ENCODE peak calls at places on chromosomes 7 and 10, in nine cellular contexts. L, C, W, X, T, R, Y, V and O are unnamed samples.

GRCh38 chr7:84043661-84044191 is 150.9 kb downstream of the SEMA3A start:
- DNase-seq in R (no peak), X (no peak), W (no peak), C (no peak), V (no peak), T (no peak), L (no peak), Y (no peak), O (peak; percentile 46)

GRCh38 chr7:16636533-16637173 is 8.9 kb downstream of the ANKMY2 start:
- DNase-seq in Y (no peak), T (no peak), C (no peak), X (no peak), V (no peak), L (peak; percentile 50), W (no peak), R (no peak), O (peak; percentile 85)

GRCh38 chr7:43508434-43508833 is 74.5 kb upstream of the STK17A start:
- DNase-seq in R (no peak), V (no peak), T (no peak), L (no peak), X (no peak), Y (no peak), W (no peak), C (no peak), O (no peak)

GRCh38 chr10:11403116-11403515 is 208.3 kb downstream of the USP6NL start:
- DNase-seq in Y (no peak), T (no peak), R (no peak), C (no peak), X (no peak), L (no peak), W (peak; percentile 48), V (no peak), O (no peak)

GRCh38 chr7:158056761-158057160 is 530.9 kb downstream of the PTPRN2 start:
- DNase-seq in Y (no peak), C (no peak), W (no peak), L (no peak), T (no peak), X (peak; percentile 37), V (no peak), R (peak; percentile 17), O (no peak)

GRCh38 chr10:100009283-100009792 is 409 bp downstream of the DNMBP start:
- DNase-seq in V (peak; percentile 64), C (peak; percentile 47), Y (no peak), L (peak; percentile 51), X (peak; percentile 65), R (no peak), T (no peak), W (no peak), O (peak; percentile 48)

GRCh38 chr7:8260871-8261707 is 878 bp downstream of the ICA1 start:
- DNase-seq in T (peak; percentile 20), W (no peak), L (no peak), R (peak; percentile 64), V (peak; percentile 27), X (peak; percentile 82), Y (peak; percentile 46), C (peak; percentile 22), O (no peak)

GRCh38 chr10:75803816-75804576 is 372.6 kb downstream of the LRMDA start:
- DNase-seq in L (no peak), T (no peak), Y (no peak), X (no peak), W (no peak), V (no peak), R (peak; percentile 68), C (no peak), O (no peak)

GRCh38 chr7:23076774-23077173 is 28.8 kb upstream of the KLHL7 start:
- DNase-seq in T (no peak), X (no peak), V (no peak), C (no peak), L (no peak), W (no peak), Y (no peak), R (no peak), O (no peak)

GRCh38 chr7:44706788-44707557 is 41.7 kb upstream of the ZMIZ2 start:
- DNase-seq in Y (no peak), X (no peak), V (no peak), L (no peak), C (no peak), T (no peak), R (peak; percentile 41), W (no peak), O (no peak)

GRCh38 chr10:31101123-31101522 is 69.5 kb upstream of the ZNF438 start:
- DNase-seq in X (no peak), W (peak; percentile 39), Y (peak; percentile 94), L (peak; percentile 95), R (no peak), V (peak; percentile 35), T (no peak), C (no peak), O (peak; percentile 67)

GRCh38 chr7:51351661-51352060 is 35.1 kb upstream of the COBL start:
- DNase-seq in Y (no peak), X (no peak), C (no peak), V (no peak), W (no peak), R (no peak), L (peak; percentile 4), T (no peak), O (peak; percentile 24)

GRCh38 chr7:107039199-107039900 is 5.2 kb upstream of the PRKAR2B start:
- DNase-seq in W (no peak), T (no peak), X (no peak), C (no peak), V (no peak), Y (no peak), R (no peak), L (no peak), O (no peak)

GRCh38 chr7:25862993-25863726 is 288.8 kb upstream of the NFE2L3 start:
- DNase-seq in X (no peak), L (peak; percentile 25), V (no peak), R (no peak), C (no peak), Y (no peak), W (no peak), T (no peak), O (no peak)

GRCh38 chr7:101717986-101718746 is 89.1 kb upstream of the MYL10 start:
- DNase-seq in T (no peak), L (peak; percentile 36), Y (no peak), V (no peak), R (no peak), W (no peak), C (no peak), X (no peak), O (no peak)
- H3K4me3 ChIP-seq in T (no peak overlapping the region), L (no peak overlapping the region), Y (no peak overlapping the region), V (no peak overlapping the region), R (no peak overlapping the region), W (no peak overlapping the region), C (no peak overlapping the region), X (no peak overlapping the region), O (no peak overlapping the region)

GRCh38 chr7:57425969-57426628 is 23.9 kb upstream of the ZNF716 start:
- DNase-seq in T (no peak), L (no peak), W (no peak), Y (no peak), C (no peak), R (no peak), X (no peak), V (no peak), O (no peak)
- TF ChIP-seq CTCF in T (no peak), L (peak; percentile 13), W (peak; percentile 22), Y (peak; percentile 7), C (no peak), R (peak; percentile 16), X (peak; percentile 21), V (no peak), O (peak; percentile 20)

GRCh38 chr7:71517940-71518339 is 386.0 kb downstream of the GALNT17 start:
- DNase-seq in V (no peak), L (no peak), R (no peak), T (no peak), C (no peak), X (no peak), W (no peak), Y (no peak), O (no peak)
- H3K4me3 ChIP-seq in V (no peak overlapping the region), L (no peak overlapping the region), R (no peak overlapping the region), T (no peak overlapping the region), C (no peak overlapping the region), X (no peak overlapping the region), W (no peak overlapping the region), Y (no peak overlapping the region), O (no peak overlapping the region)

DNA sequence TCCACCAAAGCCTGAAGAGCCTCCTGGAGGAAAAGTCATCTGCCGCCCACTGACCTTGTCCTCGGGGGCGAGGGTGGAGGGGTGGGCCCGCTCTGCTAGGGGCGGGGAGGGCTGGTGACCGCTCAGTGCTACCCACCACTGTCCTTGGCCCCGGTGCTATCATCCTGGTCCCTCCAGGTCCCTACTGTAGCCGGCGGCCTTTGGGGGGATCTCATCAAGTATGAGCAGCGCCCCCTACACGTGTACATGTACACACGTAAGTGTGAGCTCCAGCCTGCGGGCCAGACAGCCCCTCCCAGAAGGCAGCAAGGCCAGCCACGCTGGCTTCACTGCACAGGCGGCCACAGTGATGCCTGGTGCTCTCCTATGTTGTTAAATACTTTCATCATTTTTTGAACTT is 19.6 kb downstream of the TTYH3 start:
- DNase-seq in C (no peak), V (no peak), W (no peak), T (peak; percentile 58), L (no peak), X (no peak), Y (no peak), R (no peak), O (no peak)
- TF ChIP-seq CTCF in C (no peak), V (no peak), W (no peak), T (peak; percentile 32), L (no peak), X (no peak), Y (no peak), R (no peak), O (no peak)

GRCh38 chr7:155373359-155374273 is 75.9 kb downstream of the INSIG1 start:
- DNase-seq in X (no peak), W (no peak), T (peak; percentile 55), Y (no peak), V (no peak), C (no peak), R (no peak), L (peak; percentile 10), O (peak; percentile 26)
- H3K4me3 ChIP-seq in X (peak overlapping the region; percentile 35), W (no peak overlapping the region), T (no peak overlapping the region), Y (no peak overlapping the region), V (peak overlapping the region; percentile 37), C (no peak overlapping the region), R (peak overlapping the region; percentile 18), L (no peak overlapping the region), O (peak overlapping the region; percentile 31)

DNA sequence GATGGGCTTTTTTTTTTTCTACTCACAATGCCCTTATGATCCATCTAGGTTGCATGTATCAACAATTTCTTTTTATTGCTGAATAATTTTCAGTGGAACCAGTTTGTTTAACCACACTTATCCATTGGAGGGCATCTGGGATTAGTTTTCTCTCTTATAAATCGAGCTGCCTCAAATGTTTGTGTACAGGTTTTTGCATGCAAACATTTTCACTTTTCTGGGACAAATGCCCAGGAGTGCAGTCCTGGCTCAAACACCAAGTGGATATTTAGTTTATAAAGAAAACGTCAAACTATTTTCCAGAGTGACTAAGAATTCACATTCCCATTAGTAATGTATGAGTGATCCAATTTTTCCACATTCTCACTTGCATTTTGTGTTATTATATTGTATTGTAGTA is 313.4 kb downstream of the CXCL12 start:
- DNase-seq in Y (no peak), L (no peak), V (no peak), T (no peak), R (no peak), X (no peak), W (no peak), C (no peak), O (peak; percentile 96)
- TF ChIP-seq CTCF in Y (no peak), L (no peak), V (no peak), T (no peak), R (no peak), X (no peak), W (no peak), C (no peak), O (peak; percentile 35)